ENCODE peak calls at places on chromosome 6, in five cellular contexts. Q, O, W, S and K are unnamed samples.

GRCh38 chr6:76852776-76853175 is 610.5 kb downstream of the HTR1B start:
- DNase-seq in Q (no peak), O (no peak), W (no peak), S (no peak), K (no peak)

GRCh38 chr6:152225231-152225934 is 411.8 kb downstream of the SYNE1 start:
- DNase-seq in O (no peak), S (no peak), Q (no peak), W (no peak), K (no peak)

GRCh38 chr6:4805553-4806307 is 29.5 kb downstream of the CDYL start:
- DNase-seq in S (peak), Q (no peak), O (peak), W (no peak), K (no peak)

GRCh38 chr6:105317607-105318533 is 85.0 kb downstream of the PREP start:
- DNase-seq in S (peak), W (no peak), Q (no peak), O (no peak), K (no peak)

GRCh38 chr6:47709160-47709559 is 10.8 kb downstream of the ADGRF4 start:
- DNase-seq in S (no peak), O (no peak), W (no peak), Q (no peak), K (no peak)

GRCh38 chr6:63537126-63537958 is 34.9 kb upstream of the LOC128125822 start:
- DNase-seq in O (no peak), S (no peak), W (no peak), Q (no peak), K (no peak)

GRCh38 chr6:135738646-135739045 is 112.9 kb upstream of the PDE7B start:
- DNase-seq in O (no peak), Q (no peak), W (no peak), S (no peak), K (no peak)

GRCh38 chr6:30227242-30227722 is 14.1 kb upstream of the TRIM26 start:
- DNase-seq in S (no peak), W (no peak), Q (no peak), O (no peak), K (no peak)

GRCh38 chr6:168133707-168134398 is 54.8 kb upstream of the FRMD1 start:
- DNase-seq in S (no peak), Q (no peak), W (no peak), O (no peak), K (no peak)

GRCh38 chr6:7721654-7722053 is 4.2 kb upstream of the BMP6 start:
- DNase-seq in S (peak), Q (no peak), W (no peak), O (no peak), K (no peak)

GRCh38 chr6:10838794-10839333 is 525 bp upstream of the MAK start:
- DNase-seq in S (no peak), Q (no peak), O (no peak), W (peak), K (peak)

GRCh38 chr6:158849899-158850806 is 31.0 kb upstream of the EZR start:
- DNase-seq in W (no peak), S (peak), O (no peak), Q (peak), K (no peak)

GRCh38 chr6:5866547-5867051 is 140.1 kb downstream of the NRN1 start:
- DNase-seq in Q (no peak), W (no peak), S (peak), O (no peak), K (no peak)

GRCh38 chr6:118326712-118327111 is 221.4 kb upstream of the PLN start:
- DNase-seq in W (no peak), Q (no peak), S (no peak), O (no peak), K (no peak)

GRCh38 chr6:118320652-118321051 is 227.4 kb upstream of the PLN start:
- DNase-seq in S (no peak), Q (no peak), O (no peak), W (no peak), K (no peak)

GRCh38 chr6:118324081-118324480 is 224.0 kb upstream of the PLN start:
- DNase-seq in W (no peak), Q (no peak), S (no peak), O (no peak), K (no peak)

GRCh38 chr6:118327237-118327636 is 220.9 kb upstream of the PLN start:
- DNase-seq in O (no peak), W (no peak), Q (no peak), S (no peak), K (no peak)

GRCh38 chr6:118325220-118325860 is 222.8 kb upstream of the PLN start:
- DNase-seq in S (no peak), W (no peak), O (no peak), Q (no peak), K (no peak)
- TF ChIP-seq POLR2AphosphoS5 in S (no peak), W (no peak), O (no peak), Q (no peak), K (no peak)

DNA sequence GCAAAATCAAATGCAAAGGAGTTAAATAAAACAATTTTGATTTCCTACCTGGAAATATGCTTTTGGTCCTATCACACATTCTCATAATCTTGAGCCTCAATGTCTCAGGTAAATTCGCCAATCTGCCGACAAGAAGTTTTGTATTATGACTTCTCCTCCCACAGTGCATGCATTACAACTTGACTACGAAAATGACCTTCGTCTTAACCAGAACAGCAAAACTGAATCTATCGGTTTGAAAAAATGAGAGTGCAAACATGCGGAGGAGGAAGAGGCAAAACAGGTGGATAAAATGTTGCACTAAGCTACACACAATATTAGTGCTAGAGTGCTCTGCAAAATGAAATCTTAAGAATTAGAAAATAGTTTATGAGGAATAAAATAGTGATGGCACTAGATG is 43.4 kb downstream of the HIVEP2 start:
- DNase-seq in W (no peak), O (no peak), S (no peak), Q (no peak), K (no peak)
- TF ChIP-seq POLR2A in W (no peak), O (no peak), S (no peak), Q (no peak), K (no peak)

DNA sequence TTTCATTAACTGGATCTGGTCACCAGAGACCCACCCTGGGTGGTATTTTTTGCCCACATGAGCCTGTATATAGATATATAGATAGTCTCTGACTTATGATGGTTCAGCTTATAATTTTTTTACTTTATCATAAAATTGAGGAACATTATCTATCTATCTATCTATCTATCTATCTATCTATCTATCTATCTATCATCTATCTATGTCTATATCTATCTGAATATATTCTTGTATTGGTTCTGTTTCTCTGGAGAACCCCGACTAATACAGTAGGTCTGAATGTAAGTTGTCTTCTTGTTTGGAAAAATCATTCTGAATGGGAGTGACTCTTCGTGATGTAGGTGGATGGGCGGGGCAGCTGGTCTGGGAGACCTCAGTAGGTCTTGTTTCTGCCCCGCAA is 13.3 kb upstream of the CDKN1A start:
- DNase-seq in Q (no peak), O (no peak), S (no peak), W (no peak), K (no peak)
- TF ChIP-seq TAF1 in Q (no peak), O (no peak), S (no peak), W (no peak), K (no peak)

GRCh38 chr6:33161354-33162320 is 30.6 kb downstream of the COL11A2 start:
- DNase-seq in Q (peak), O (peak), S (peak), W (peak), K (peak)

GRCh38 chr6:33163540-33163939 is 28.7 kb downstream of the COL11A2 start:
- DNase-seq in O (no peak), S (no peak), W (no peak), Q (no peak), K (no peak)

GRCh38 chr6:33162471-33162870 is 29.8 kb downstream of the COL11A2 start:
- DNase-seq in W (peak), O (no peak), S (no peak), Q (peak), K (no peak)

GRCh38 chr6:33160096-33160495 is 32.2 kb downstream of the COL11A2 start:
- DNase-seq in W (no peak), Q (no peak), O (no peak), S (no peak), K (no peak)

GRCh38 chr6:33160728-33161323 is 31.4 kb downstream of the COL11A2 start:
- DNase-seq in S (no peak), Q (peak), O (no peak), W (peak), K (peak)
- TF ChIP-seq POLR2AphosphoS5 in S (no peak), Q (no peak), O (no peak), W (no peak), K (no peak)

GRCh38 chr6:113873043-113873667 is 16.0 kb downstream of the MARCKS start:
- DNase-seq in S (peak), W (no peak), O (no peak), Q (no peak), K (no peak)
- TF ChIP-seq POLR2A in S (no peak), W (no peak), O (no peak), Q (no peak), K (peak)